ENCODE peak calls at places on chromosomes 2 and 18, in five cellular contexts. E, P, U, I and J are unnamed samples.

GRCh38 chr2:121377676-121378075 is 92.7 kb upstream of the TFCP2L1 start:
- DNase-seq in E (peak; percentile 27), P (no peak), U (no peak), I (no peak), J (no peak)

GRCh38 chr18:54440292-54440691 is 82.6 kb downstream of the C18orf54 start:
- DNase-seq in E (peak; percentile 26), P (no peak), U (no peak), I (no peak), J (no peak)

GRCh38 chr2:159635006-159635746 is 18.8 kb upstream of the BAZ2B start:
- DNase-seq in E (no peak), P (peak; percentile 43), U (no peak), I (no peak), J (no peak)

GRCh38 chr2:191171291-191171690 is 20.5 kb upstream of the STAT4 start:
- DNase-seq in E (no peak), P (no peak), U (no peak), I (no peak), J (no peak)

GRCh38 chr2:173451137-173451536 is 96.5 kb downstream of the CDCA7 start:
- DNase-seq in E (no peak), P (no peak), U (peak; percentile 34), I (no peak), J (peak; percentile 5)

GRCh38 chr2:23836971-23837565 is 89.9 kb downstream of the ATAD2B start:
- DNase-seq in E (no peak), P (no peak), U (no peak), I (no peak), J (no peak)

GRCh38 chr2:218311543-218311884 is 19.2 kb upstream of the TMBIM1 start:
- DNase-seq in E (no peak), P (no peak), U (no peak), I (no peak), J (no peak)

GRCh38 chr2:232325324-232326273 is 53.0 kb upstream of the ALPP start:
- DNase-seq in E (peak; percentile 57), P (peak; percentile 55), U (peak; percentile 33), I (peak; percentile 26), J (no peak)

GRCh38 chr2:85843543-85843942 is 45.2 kb downstream of the ST3GAL5 start:
- DNase-seq in E (peak; percentile 17), P (no peak), U (no peak), I (no peak), J (no peak)

GRCh38 chr18:68152770-68153169 is 562.1 kb downstream of the TMX3 start:
- DNase-seq in E (no peak), P (no peak), U (no peak), I (no peak), J (no peak)

GRCh38 chr2:160429248-160430000 is 64.2 kb downstream of the RBMS1 start:
- DNase-seq in E (peak; percentile 81), P (peak; percentile 81), U (no peak), I (no peak), J (peak; percentile 24)

GRCh38 chr18:49730951-49731391 is 82.4 kb downstream of the ACAA2 start:
- DNase-seq in E (no peak), P (no peak), U (no peak), I (no peak), J (no peak)

GRCh38 chr2:102074167-102074778 is 68.3 kb upstream of the IL1R1 start:
- DNase-seq in E (no peak), P (no peak), U (no peak), I (no peak), J (no peak)

GRCh38 chr18:49030138-49030537 is 79.4 kb upstream of the SMAD7 start:
- DNase-seq in E (no peak), P (no peak), U (no peak), I (no peak), J (no peak)

GRCh38 chr2:14673351-14673875 is 40.9 kb downstream of the LRATD1 start:
- DNase-seq in E (peak; percentile 4), P (no peak), U (no peak), I (no peak), J (no peak)

GRCh38 chr18:75070625-75071483 is 138.1 kb downstream of the PTGR3 start:
- DNase-seq in E (peak; percentile 79), P (peak; percentile 51), U (peak; percentile 65), I (no peak), J (peak; percentile 54)

GRCh38 chr2:64062840-64063239 is 43.6 kb upstream of the VPS54 start:
- DNase-seq in E (peak; percentile 50), P (peak; percentile 34), U (no peak), I (no peak), J (peak; percentile 36)

GRCh38 chr2:68237976-68238580 is 14.3 kb downstream of the PPP3R1 start:
- DNase-seq in E (no peak), P (no peak), U (no peak), I (no peak), J (no peak)

GRCh38 chr2:176093145-176093888 is 796 bp downstream of the HOXD13 start:
- DNase-seq in E (no peak), P (no peak), U (no peak), I (no peak), J (no peak)

GRCh38 chr2:168730391-168730790 is 72.0 kb upstream of the NOSTRIN start:
- DNase-seq in E (peak; percentile 27), P (no peak), U (no peak), I (no peak), J (no peak)

GRCh38 chr18:79567481-79568147 is 112.0 kb upstream of the CTDP1 start:
- DNase-seq in E (peak; percentile 94), P (peak; percentile 93), U (no peak), I (no peak), J (no peak)

GRCh38 chr2:97644023-97644717 is 1.7 kb upstream of the COX5B start:
- DNase-seq in E (no peak), P (no peak), U (no peak), I (no peak), J (no peak)
- H3K4me3 ChIP-seq in E (no peak overlapping the region), P (no peak overlapping the region), U (no peak overlapping the region), I (no peak overlapping the region), J (no peak overlapping the region)

GRCh38 chr2:162074937-162075688 is 1.1 kb upstream of the DPP4 start:
- DNase-seq in E (no peak), P (no peak), U (no peak), I (no peak), J (no peak)

GRCh38 chr2:162072976-162073775 is 839 bp downstream of the DPP4 start:
- DNase-seq in E (no peak), P (no peak), U (no peak), I (no peak), J (no peak)

GRCh38 chr2:162075689-162076132 is 1.7 kb upstream of the DPP4 start:
- DNase-seq in E (peak; percentile 57), P (peak; percentile 46), U (no peak), I (no peak), J (no peak)

GRCh38 chr2:162073776-162074578 is at the start of gene DPP4:
- DNase-seq in E (no peak), P (no peak), U (peak; percentile 47), I (no peak), J (no peak)

DNA sequence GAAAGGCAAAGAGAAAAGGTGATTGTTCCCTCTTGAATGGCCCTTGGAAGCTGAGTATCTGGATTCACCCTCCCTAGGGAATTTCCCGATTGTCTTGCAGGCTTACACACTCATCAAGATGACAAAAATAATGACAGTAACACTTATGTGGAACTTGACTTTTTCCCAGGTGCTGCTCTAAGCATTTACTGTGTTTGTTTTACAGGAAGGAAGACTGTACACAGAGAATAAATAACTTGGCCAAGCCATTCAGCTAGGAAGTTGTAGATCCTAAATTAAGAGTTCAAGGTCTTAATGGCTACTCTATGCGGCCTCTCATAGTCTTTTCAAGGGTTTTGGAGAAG is 536 bp upstream of the DPP4 start:
- DNase-seq in E (no peak), P (no peak), U (no peak), I (no peak), J (no peak)
- H3K4me3 ChIP-seq in E (peak overlapping the region; percentile 63), P (no peak overlapping the region), U (peak overlapping the region; percentile 79), I (peak overlapping the region; percentile 56), J (no peak overlapping the region)

GRCh38 chr2:35986871-35987270 is 368.7 kb upstream of the CRIM1 start:
- DNase-seq in E (no peak), P (no peak), U (no peak), I (no peak), J (no peak)

GRCh38 chr2:35989040-35989439 is 366.5 kb upstream of the CRIM1 start:
- DNase-seq in E (no peak), P (no peak), U (no peak), I (no peak), J (no peak)

DNA sequence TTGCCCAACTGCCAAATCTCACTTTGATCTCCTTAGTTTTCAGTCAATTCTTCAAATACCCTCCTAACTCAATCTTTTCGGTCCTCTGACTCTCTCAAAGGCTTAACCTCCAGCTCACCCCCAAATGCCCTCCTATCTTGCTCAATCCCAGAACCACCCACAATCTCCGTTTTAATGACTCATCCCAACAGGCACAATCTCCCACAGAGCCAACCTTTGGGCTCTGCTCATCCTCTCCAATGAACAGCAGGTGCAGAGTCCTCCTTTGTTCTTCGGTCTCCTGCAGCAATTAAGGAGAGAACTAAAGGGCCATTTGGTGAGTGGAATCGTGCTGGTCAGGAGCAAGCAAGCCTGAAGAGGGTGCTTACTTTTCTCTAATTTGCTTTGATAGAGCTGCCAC is 366.1 kb upstream of the CRIM1 start:
- DNase-seq in E (no peak), P (no peak), U (no peak), I (no peak), J (no peak)
- H3K4me3 ChIP-seq in E (no peak overlapping the region), P (no peak overlapping the region), U (no peak overlapping the region), I (no peak overlapping the region), J (no peak overlapping the region)

DNA sequence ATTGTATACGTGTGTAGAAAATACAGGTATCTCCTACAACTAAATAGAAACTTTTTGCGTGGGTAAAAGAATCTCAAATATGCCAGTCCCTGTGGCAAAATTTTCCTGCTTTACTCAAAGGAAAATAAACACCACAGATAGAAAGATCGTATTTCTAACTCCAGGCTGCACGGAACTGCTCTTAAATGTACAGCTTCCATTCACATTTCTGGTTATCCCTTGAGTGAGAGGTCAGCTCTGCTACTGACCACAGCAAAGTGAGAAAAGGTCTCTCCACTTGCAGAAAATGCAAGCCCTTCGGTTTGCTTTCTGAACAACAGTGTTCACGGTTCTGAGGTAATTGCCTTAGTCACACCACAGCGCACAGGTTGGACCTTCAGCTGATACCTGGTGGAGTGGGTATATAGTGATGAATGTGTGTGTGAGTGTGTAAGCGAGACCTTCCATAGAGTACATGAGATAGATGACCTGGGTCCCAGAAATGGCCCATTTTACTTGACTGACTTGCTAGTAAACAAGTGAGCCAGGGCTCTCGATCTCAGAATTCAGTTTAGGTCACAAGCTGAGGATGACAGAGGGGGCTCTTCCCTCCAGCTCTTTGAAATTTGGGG is 52.1 kb downstream of the ALPK2 start:
- DNase-seq in E (peak; percentile 82), P (no peak), U (no peak), I (no peak), J (no peak)
- H3K4me3 ChIP-seq in E (peak overlapping the region; percentile 40), P (no peak overlapping the region), U (no peak overlapping the region), I (no peak overlapping the region), J (no peak overlapping the region)

GRCh38 chr18:62523255-62523588 is 397 bp downstream of the ZCCHC2 start:
- DNase-seq in E (no peak), P (no peak), U (no peak), I (no peak), J (no peak)
- H3K4me3 ChIP-seq in E (peak overlapping the region; percentile 86), P (peak overlapping the region; percentile 70), U (no peak overlapping the region), I (peak overlapping the region; percentile 97), J (peak overlapping the region; percentile 96)

GRCh38 chr2:144798019-144798418 is 278.1 kb upstream of the ZEB2 start:
- DNase-seq in E (no peak), P (no peak), U (no peak), I (no peak), J (no peak)
- H3K4me3 ChIP-seq in E (no peak overlapping the region), P (no peak overlapping the region), U (no peak overlapping the region), I (no peak overlapping the region), J (no peak overlapping the region)

GRCh38 chr2:184187421-184187971 is 410.8 kb upstream of the ZNF804A start:
- DNase-seq in E (no peak), P (no peak), U (no peak), I (no peak), J (no peak)
- H3K4me3 ChIP-seq in E (no peak overlapping the region), P (no peak overlapping the region), U (no peak overlapping the region), I (no peak overlapping the region), J (no peak overlapping the region)